ENCODE peak calls at places on chromosomes 13 and 19, in ten cellular contexts. S, O, I, J, H, Q, V, K, D and L are unnamed samples.

GRCh38 chr19:6064016-6064702 is 46.1 kb downstream of the RFX2 start:
- DNase-seq in S (no peak), O (no peak), I (peak), J (peak), H (no peak), Q (no peak), V (peak), K (peak), D (no peak), L (no peak)

GRCh38 chr13:52599853-52600603 is 42.2 kb upstream of the HNRNPA1L2 start:
- DNase-seq in S (peak), O (no peak), I (peak), J (peak), H (no peak), Q (no peak), V (peak), K (no peak), D (peak), L (no peak)

GRCh38 chr19:17873661-17874422 is 2.1 kb downstream of the SLC5A5 start:
- DNase-seq in S (no peak), O (no peak), I (no peak), J (no peak), H (peak), Q (peak), V (peak), K (no peak), D (peak), L (no peak)

GRCh38 chr19:40525234-40526051 is 51.2 kb upstream of the SHKBP1 start:
- DNase-seq in S (no peak), O (no peak), I (no peak), J (peak), H (no peak), Q (no peak), V (no peak), K (no peak), D (no peak), L (no peak)

GRCh38 chr19:29878973-29879654 is 62.9 kb upstream of the URI1 start:
- DNase-seq in S (no peak), O (no peak), I (peak), J (no peak), H (no peak), Q (no peak), V (no peak), K (peak), D (no peak), L (no peak)

GRCh38 chr13:46663216-46663615 is 110.2 kb downstream of the LRCH1 start:
- DNase-seq in S (no peak), O (no peak), I (no peak), J (no peak), H (no peak), Q (no peak), V (no peak), K (no peak), D (no peak), L (no peak)

GRCh38 chr13:85366759-85367417 is 432.3 kb downstream of the SLITRK6 start:
- DNase-seq in S (no peak), O (no peak), I (peak), J (no peak), H (no peak), Q (no peak), V (no peak), K (no peak), D (no peak), L (no peak)

GRCh38 chr19:2428027-2428690 is 773 bp upstream of the TIMM13 start:
- DNase-seq in S (no peak), O (no peak), I (peak), J (no peak), H (no peak), Q (no peak), V (peak), K (no peak), D (no peak), L (no peak)

GRCh38 chr13:26253787-26254582 is at the start of gene CDK8:
- DNase-seq in S (peak), O (peak), I (peak), J (peak), H (peak), Q (peak), V (peak), K (peak), D (peak), L (peak)

GRCh38 chr19:41264581-41265375 is 606 bp downstream of the HNRNPUL1 start:
- DNase-seq in S (peak), O (no peak), I (peak), J (peak), H (peak), Q (peak), V (peak), K (peak), D (no peak), L (no peak)

GRCh38 chr19:48635966-48636858 is 967 bp downstream of the DBP start:
- DNase-seq in S (no peak), O (peak), I (no peak), J (peak), H (no peak), Q (no peak), V (peak), K (no peak), D (no peak), L (no peak)

GRCh38 chr19:56015756-56016155 is 29.2 kb downstream of the NLRP5 start:
- DNase-seq in S (peak), O (no peak), I (no peak), J (no peak), H (no peak), Q (no peak), V (no peak), K (no peak), D (no peak), L (peak)

GRCh38 chr19:1561236-1561842 is 6.8 kb downstream of the MEX3D start:
- DNase-seq in S (no peak), O (no peak), I (no peak), J (no peak), H (no peak), Q (no peak), V (no peak), K (no peak), D (no peak), L (no peak)

GRCh38 chr13:41767801-41768200 is 193.1 kb downstream of the VWA8 start:
- DNase-seq in S (no peak), O (no peak), I (peak), J (no peak), H (no peak), Q (no peak), V (no peak), K (no peak), D (no peak), L (no peak)

GRCh38 chr13:40165533-40165932 is 500.9 kb downstream of the FOXO1 start:
- DNase-seq in S (peak), O (no peak), I (no peak), J (no peak), H (no peak), Q (no peak), V (no peak), K (no peak), D (no peak), L (no peak)

GRCh38 chr13:36913463-36913862 is 6.6 kb downstream of the SMAD9 start:
- DNase-seq in S (no peak), O (no peak), I (no peak), J (no peak), H (no peak), Q (no peak), V (no peak), K (no peak), D (no peak), L (no peak)

GRCh38 chr13:78398743-78399410 is 204.5 kb downstream of the POU4F1 start:
- DNase-seq in S (no peak), O (no peak), I (no peak), J (no peak), H (no peak), Q (no peak), V (no peak), K (no peak), D (no peak), L (no peak)

GRCh38 chr19:10289836-10290438 is at the start of gene ICAM5:
- DNase-seq in S (peak), O (no peak), I (no peak), J (no peak), H (peak), Q (no peak), V (no peak), K (no peak), D (no peak), L (no peak)

GRCh38 chr13:113291997-113292862 is 4.8 kb upstream of the LAMP1 start:
- DNase-seq in S (peak), O (no peak), I (peak), J (no peak), H (no peak), Q (no peak), V (peak), K (no peak), D (no peak), L (no peak)

GRCh38 chr13:75685239-75685697 is 49.1 kb downstream of the LMO7 start:
- DNase-seq in S (peak), O (no peak), I (peak), J (no peak), H (no peak), Q (no peak), V (no peak), K (no peak), D (no peak), L (no peak)

GRCh38 chr13:46586766-46587509 is 34.0 kb downstream of the LRCH1 start:
- DNase-seq in S (peak), O (no peak), I (peak), J (no peak), H (no peak), Q (no peak), V (no peak), K (no peak), D (no peak), L (no peak)

GRCh38 chr13:39577833-39578232 is 25.2 kb downstream of the LHFPL6 start:
- DNase-seq in S (no peak), O (no peak), I (no peak), J (no peak), H (no peak), Q (no peak), V (no peak), K (no peak), D (no peak), L (no peak)

GRCh38 chr13:73932091-73932490 is 202.1 kb downstream of the KLF12 start:
- DNase-seq in S (no peak), O (no peak), I (peak), J (no peak), H (no peak), Q (no peak), V (no peak), K (no peak), D (no peak), L (no peak)

GRCh38 chr13:81872581-81872980 is 1531.7 kb upstream of the SPRY2 start:
- DNase-seq in S (no peak), O (no peak), I (no peak), J (no peak), H (no peak), Q (no peak), V (no peak), K (no peak), D (no peak), L (peak)

GRCh38 chr19:4328243-4328990 is 10.2 kb downstream of the STAP2 start:
- DNase-seq in S (peak), O (peak), I (peak), J (peak), H (peak), Q (peak), V (peak), K (peak), D (peak), L (peak)